ENCODE peak calls at places on chromosome 12, in eight cellular contexts. K is psoas muscle; W is astrocyte; Q is heart right ventricle; Y is tibial artery; L is CD4-positive, alpha-beta memory T cell; E is stomach; S is PC-3. A is an unnamed sample.

GRCh38 chr12:20716037-20716436 is 20.9 kb downstream of the SLCO1C1 start:
- DNase-seq in S (peak; percentile 31), Q (no peak), W (no peak), Y (no peak), L (no peak), K (no peak), E (no peak), A (no peak)

GRCh38 chr12:89880695-89881350 is 172.2 kb upstream of the ATP2B1 start:
- DNase-seq in K (no peak), Y (no peak), W (no peak), L (peak; percentile 79), Q (no peak), S (no peak), E (no peak), A (peak; percentile 18)

GRCh38 chr12:4817813-4818212 is 91.9 kb upstream of the KCNA1 start:
- DNase-seq in E (no peak), Q (peak; percentile 20), S (no peak), W (no peak), Y (no peak), K (no peak), L (no peak), A (no peak)

GRCh38 chr12:109178532-109178931 is 62.1 kb downstream of the ACACB start:
- DNase-seq in E (no peak), Q (no peak), L (no peak), S (no peak), Y (no peak), W (no peak), K (no peak), A (no peak)

GRCh38 chr12:31928246-31929139 is 30.7 kb upstream of the RESF1 start:
- DNase-seq in Y (no peak), W (no peak), Q (no peak), E (no peak), K (no peak), L (peak; percentile 56), S (no peak), A (no peak)

GRCh38 chr12:12022306-12022931 is 48.3 kb upstream of the BCL2L14 start:
- DNase-seq in L (no peak), S (no peak), E (no peak), Y (no peak), Q (no peak), K (no peak), W (no peak), A (no peak)

GRCh38 chr12:119666226-119666808 is 1.6 kb upstream of the PRKAB1 start:
- DNase-seq in Q (no peak), K (no peak), E (no peak), W (no peak), Y (no peak), L (no peak), S (no peak), A (no peak)

GRCh38 chr12:112340983-112341840 is 41.0 kb downstream of the HECTD4 start:
- DNase-seq in Y (no peak), E (no peak), K (no peak), S (peak; percentile 94), Q (no peak), W (no peak), L (no peak), A (no peak)

GRCh38 chr12:101828463-101829196 is 2.1 kb downstream of the GNPTAB start:
- DNase-seq in Q (no peak), S (no peak), E (no peak), L (no peak), K (no peak), W (no peak), Y (no peak), A (no peak)

GRCh38 chr12:127629066-127629820 is 637.7 kb upstream of the TMEM132C start:
- DNase-seq in W (peak; percentile 55), E (no peak), K (no peak), S (peak; percentile 45), Q (no peak), L (no peak), Y (no peak), A (no peak)

GRCh38 chr12:12720052-12720451 is 2.9 kb downstream of the CDKN1B start:
- DNase-seq in E (no peak), S (peak; percentile 10), Y (no peak), L (no peak), Q (no peak), K (no peak), W (no peak), A (no peak)

GRCh38 chr12:131755305-131756113 is 44.6 kb downstream of the SFSWAP start:
- DNase-seq in Y (no peak), K (no peak), S (peak; percentile 61), W (no peak), Q (no peak), L (peak; percentile 53), E (no peak), A (no peak)

GRCh38 chr12:97194551-97194950 is 268.1 kb upstream of the RMST start:
- DNase-seq in S (no peak), K (no peak), W (peak; percentile 19), L (no peak), Y (no peak), E (no peak), Q (no peak), A (no peak)

GRCh38 chr12:2413999-2414792 is 361.4 kb downstream of the CACNA1C start:
- DNase-seq in Q (no peak), E (no peak), L (no peak), W (no peak), K (no peak), S (no peak), Y (no peak), A (no peak)

DNA sequence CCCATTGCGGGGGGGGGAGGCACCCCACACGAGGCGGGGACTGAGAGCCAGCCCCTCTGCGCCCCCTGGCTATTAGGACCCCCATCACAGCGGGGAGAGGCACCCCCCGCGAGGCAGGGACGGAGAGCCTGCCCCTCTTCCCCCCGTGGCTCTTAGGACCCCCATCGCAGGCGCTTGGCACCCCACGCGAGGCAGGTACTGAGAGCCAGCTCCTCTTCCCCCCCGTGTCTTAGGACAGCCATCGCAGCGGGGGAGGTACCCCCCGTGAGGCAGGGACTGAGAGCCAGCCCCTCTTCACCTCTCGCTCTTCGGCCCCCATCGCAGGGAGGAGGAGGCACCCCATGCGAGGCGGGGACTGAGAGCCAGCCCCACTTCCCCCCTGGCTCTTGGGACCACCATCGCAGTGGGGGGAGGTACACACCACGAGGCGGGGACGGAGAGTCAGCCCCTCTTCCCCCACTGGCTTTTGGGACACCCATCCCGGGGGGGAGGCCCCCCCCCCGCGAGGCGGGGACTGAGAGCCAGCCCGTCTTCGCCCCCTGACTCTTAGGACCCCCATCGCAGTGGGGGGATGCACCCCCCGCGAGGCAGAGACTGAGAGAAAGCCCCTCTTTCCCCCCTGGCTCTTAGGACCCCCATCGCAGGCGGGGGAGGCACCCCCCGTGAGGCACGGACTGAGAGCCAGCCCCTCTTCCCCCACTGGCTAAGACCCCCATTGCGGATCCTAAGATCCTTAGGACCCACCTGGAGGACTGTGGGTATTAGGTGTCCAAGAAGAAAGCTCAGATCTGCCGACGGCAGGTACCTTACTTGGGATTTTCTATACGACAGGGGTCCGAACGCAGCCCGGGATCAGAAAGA is 198.6 kb upstream of the PZP start:
- DNase-seq in Q (no peak), L (no peak), S (no peak), E (no peak), K (no peak), Y (no peak), W (no peak), A (no peak)
- H3K4me3 ChIP-seq in Q (peak overlapping the region; percentile 42), L (no peak overlapping the region), S (no peak overlapping the region), E (peak overlapping the region; percentile 16), K (peak overlapping the region; percentile 55), Y (peak overlapping the region; percentile 22), W (no peak overlapping the region), A (no peak overlapping the region)

GRCh38 chr12:121809712-121810116 is 5.9 kb downstream of the SETD1B start:
- DNase-seq in L (no peak), E (no peak), Q (no peak), Y (no peak), S (no peak), W (no peak), K (peak; percentile 16), A (no peak)

GRCh38 chr12:121807656-121808347 is 4.0 kb downstream of the SETD1B start:
- DNase-seq in Q (no peak), E (no peak), W (no peak), K (no peak), S (no peak), Y (no peak), L (no peak), A (peak; percentile 19)

GRCh38 chr12:121810234-121810817 is 6.5 kb downstream of the SETD1B start:
- DNase-seq in Q (no peak), W (no peak), E (no peak), Y (no peak), S (no peak), L (no peak), K (peak; percentile 13), A (peak; percentile 52)

GRCh38 chr12:121806556-121807308 is 2.9 kb downstream of the SETD1B start:
- DNase-seq in W (no peak), S (peak; percentile 50), L (no peak), Q (no peak), K (peak; percentile 11), Y (no peak), E (no peak), A (peak; percentile 55)

GRCh38 chr12:121808623-121809022 is 4.8 kb downstream of the SETD1B start:
- DNase-seq in Q (no peak), W (no peak), K (no peak), L (no peak), E (no peak), Y (no peak), S (no peak), A (no peak)
- H3K4me1 ChIP-seq in Q (peaks cover 68% of the 10 kb centered on the region), W (peaks cover 44% of the 10 kb centered on the region), K (peaks cover 53% of the 10 kb centered on the region), L (peaks cover 67% of the 10 kb centered on the region), E (peaks cover 64% of the 10 kb centered on the region), Y (peaks cover 57% of the 10 kb centered on the region), S (peaks cover 32% of the 10 kb centered on the region), A (peaks cover 18% of the 10 kb centered on the region)

DNA sequence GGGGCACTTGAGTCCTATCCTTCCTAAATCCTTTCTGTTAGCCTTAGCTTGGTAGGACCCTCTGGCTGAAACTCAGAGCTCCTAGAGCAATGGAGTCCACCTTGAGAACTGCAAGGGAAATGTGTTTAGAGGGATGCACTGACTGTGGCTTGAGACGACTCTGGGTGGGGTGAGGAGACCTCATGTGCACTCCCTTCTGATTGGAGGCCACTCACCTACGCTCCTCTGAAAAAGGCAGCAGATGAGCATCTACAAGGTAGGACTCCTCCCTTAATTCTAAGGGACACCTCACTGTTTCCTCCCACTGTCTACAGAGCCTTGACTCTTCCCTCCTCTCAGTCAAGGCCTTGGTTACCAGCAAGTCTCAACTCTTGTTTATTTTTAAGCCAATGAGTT is 1.0 kb downstream of the MAP3K12 start:
- DNase-seq in Q (no peak), L (no peak), Y (no peak), E (no peak), W (no peak), S (no peak), K (no peak), A (no peak)
- H3K4me3 ChIP-seq in Q (no peak overlapping the region), L (peak overlapping the region; percentile 36), Y (no peak overlapping the region), E (peak overlapping the region; percentile 67), W (peak overlapping the region; percentile 71), S (peak overlapping the region; percentile 75), K (no peak overlapping the region), A (no peak overlapping the region)

DNA sequence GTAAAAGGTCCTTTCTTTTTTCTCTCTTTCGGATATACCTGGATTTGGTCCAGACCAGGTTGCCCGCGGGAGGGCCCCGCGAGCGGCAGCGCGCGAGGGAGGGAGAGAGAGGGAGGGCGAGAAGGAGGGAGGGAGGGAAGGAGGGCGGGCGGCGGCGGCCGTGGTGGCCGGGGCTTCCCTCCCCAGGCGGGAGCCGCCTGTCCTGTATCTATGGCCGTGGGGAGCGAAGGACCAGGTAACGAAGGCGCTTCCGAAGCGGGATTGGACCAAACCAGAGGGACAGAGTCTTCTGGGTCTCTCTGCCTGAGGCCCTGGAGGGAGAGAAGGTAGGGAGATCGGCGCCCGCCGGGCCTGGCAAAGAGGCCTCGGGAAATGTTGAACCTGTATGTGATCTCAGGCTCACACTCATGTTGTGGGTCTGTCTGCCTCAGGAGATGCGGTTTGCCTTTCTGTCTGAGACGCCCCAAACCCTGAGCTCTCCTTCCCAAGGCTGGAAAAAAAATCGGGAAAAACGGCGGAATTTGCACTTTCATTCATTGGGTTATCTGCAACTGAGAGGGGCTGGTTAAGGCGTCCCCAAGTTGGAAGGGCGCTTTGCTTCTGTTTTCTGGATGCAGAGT is 5.2 kb upstream of the HOXC9 start:
- DNase-seq in Y (no peak), L (no peak), K (no peak), S (no peak), E (no peak), W (no peak), Q (no peak), A (no peak)
- H3K4me1 ChIP-seq in Y (peaks cover 43% of the 10 kb centered on the region), L (peaks cover 36% of the 10 kb centered on the region), K (peaks cover 30% of the 10 kb centered on the region), S (peaks cover 45% of the 10 kb centered on the region), E (peaks cover 40% of the 10 kb centered on the region), W (peaks cover 4% of the 10 kb centered on the region), Q (peaks cover 34% of the 10 kb centered on the region), A (peaks cover 3% of the 10 kb centered on the region)

A was measured in right cardiac atrium.